ENCODE peak calls at places on chromosomes 16 and 17, in four cellular contexts. N is heart left ventricle, B is A673, I is ovary. P is an unnamed sample. For H3K4me1, the result is how much of the 10 kb centered on the place peaks cover.

GRCh38 chr17:76502326-76503211 is 1.3 kb upstream of the RHBDF2 start:
- DNase-seq in B (no peak), N (no peak), I (no peak), P (no peak)

GRCh38 chr17:83173997-83174858 is 94.8 kb downstream of the METRNL start:
- DNase-seq in B (no peak), I (no peak), N (peak), P (no peak)

GRCh38 chr17:61361084-61361483 is 38.6 kb upstream of the TBX2 start:
- DNase-seq in I (no peak), N (no peak), B (no peak), P (no peak)

GRCh38 chr17:50219939-50220465 is 18.6 kb upstream of the COL1A1 start:
- DNase-seq in I (no peak), N (no peak), B (no peak), P (no peak)

GRCh38 chr16:54282202-54282922 is 4.2 kb downstream of the IRX3 start:
- DNase-seq in B (peak), N (peak), I (peak), P (peak)

GRCh38 chr17:19996502-19996901 is 12.7 kb upstream of the SPECC1 start:
- DNase-seq in I (no peak), N (no peak), B (no peak), P (no peak)

GRCh38 chr16:75567911-75568310 is 1.7 kb downstream of the GABARAPL2 start:
- DNase-seq in I (no peak), B (no peak), N (no peak), P (no peak)

GRCh38 chr17:57541472-57542394 is 203.4 kb downstream of the CCDC182 start:
- DNase-seq in N (no peak), I (no peak), B (peak), P (peak)

GRCh38 chr16:35142809-35143192 is 1683.4 kb downstream of the TP53TG3F start:
- DNase-seq in B (no peak), N (no peak), I (no peak), P (no peak)

GRCh38 chr16:54233626-54234025 is 53.0 kb downstream of the IRX3 start:
- DNase-seq in I (no peak), N (no peak), B (no peak), P (no peak)

GRCh38 chr16:29226782-29227181 is 179.7 kb downstream of the NPIPB11 start:
- DNase-seq in B (no peak), I (no peak), N (no peak), P (no peak)

GRCh38 chr17:7838291-7839075 is 4.5 kb downstream of the KDM6B start:
- DNase-seq in B (peak), N (no peak), I (peak), P (no peak)

GRCh38 chr16:2152695-2153506 is 2.7 kb upstream of the TRAF7 start:
- DNase-seq in N (no peak), I (peak), B (peak), P (no peak)

GRCh38 chr16:2090819-2091721 is 43.3 kb downstream of the TSC2 start:
- DNase-seq in I (peak), B (no peak), N (no peak), P (peak)

GRCh38 chr16:74596586-74596985 is 10.3 kb downstream of the GLG1 start:
- DNase-seq in B (no peak), N (no peak), I (no peak), P (no peak)

GRCh38 chr17:77498875-77499698 is 358.3 kb downstream of the SEC14L1 start:
- DNase-seq in I (no peak), B (no peak), N (no peak), P (no peak)

GRCh38 chr17:60863892-60864673 is 186.4 kb downstream of the BCAS3 start:
- DNase-seq in B (no peak), I (no peak), N (no peak), P (no peak)

GRCh38 chr17:47975815-47976190 is 4.9 kb downstream of the CDK5RAP3 start:
- DNase-seq in B (no peak), N (no peak), I (no peak), P (no peak)

GRCh38 chr17:39118674-39119419 is 32.6 kb downstream of the PLXDC1 start:
- DNase-seq in N (no peak), I (no peak), B (no peak), P (no peak)

GRCh38 chr17:16027708-16028584 is 28.3 kb downstream of the TTC19 start:
- DNase-seq in B (peak), I (no peak), N (no peak), P (no peak)

GRCh38 chr17:73962308-73962707 is 241.2 kb upstream of the RPL38 start:
- DNase-seq in B (no peak), N (no peak), I (no peak), P (no peak)

GRCh38 chr16:3157229-3158013 is 22.6 kb downstream of the ZNF213 start:
- DNase-seq in I (peak), N (peak), B (peak), P (peak)

GRCh38 chr16:68486671-68487495 is 38.6 kb upstream of the SMPD3 start:
- DNase-seq in N (no peak), I (no peak), B (no peak), P (no peak)

GRCh38 chr17:64223931-64224657 is 39.0 kb downstream of the TEX2 start:
- DNase-seq in N (no peak), B (no peak), I (no peak), P (no peak)

GRCh38 chr16:64225696-64226095 is 896.2 kb downstream of the CDH11 start:
- DNase-seq in I (no peak), N (no peak), B (no peak), P (no peak)

GRCh38 chr16:86585821-86586611 is 7.7 kb downstream of the FOXL1 start:
- DNase-seq in B (no peak), N (no peak), I (no peak), P (no peak)
- H3K4me1 ChIP-seq in B (under half), N (under half), I (under half), P (under half)

GRCh38 chr17:32259596-32259995 is 6.0 kb upstream of the RHBDL3 start:
- DNase-seq in I (no peak), B (no peak), N (no peak), P (no peak)
- H3K27ac ChIP-seq in I (no peak), B (no peak), N (no peak), P (no peak)

DNA sequence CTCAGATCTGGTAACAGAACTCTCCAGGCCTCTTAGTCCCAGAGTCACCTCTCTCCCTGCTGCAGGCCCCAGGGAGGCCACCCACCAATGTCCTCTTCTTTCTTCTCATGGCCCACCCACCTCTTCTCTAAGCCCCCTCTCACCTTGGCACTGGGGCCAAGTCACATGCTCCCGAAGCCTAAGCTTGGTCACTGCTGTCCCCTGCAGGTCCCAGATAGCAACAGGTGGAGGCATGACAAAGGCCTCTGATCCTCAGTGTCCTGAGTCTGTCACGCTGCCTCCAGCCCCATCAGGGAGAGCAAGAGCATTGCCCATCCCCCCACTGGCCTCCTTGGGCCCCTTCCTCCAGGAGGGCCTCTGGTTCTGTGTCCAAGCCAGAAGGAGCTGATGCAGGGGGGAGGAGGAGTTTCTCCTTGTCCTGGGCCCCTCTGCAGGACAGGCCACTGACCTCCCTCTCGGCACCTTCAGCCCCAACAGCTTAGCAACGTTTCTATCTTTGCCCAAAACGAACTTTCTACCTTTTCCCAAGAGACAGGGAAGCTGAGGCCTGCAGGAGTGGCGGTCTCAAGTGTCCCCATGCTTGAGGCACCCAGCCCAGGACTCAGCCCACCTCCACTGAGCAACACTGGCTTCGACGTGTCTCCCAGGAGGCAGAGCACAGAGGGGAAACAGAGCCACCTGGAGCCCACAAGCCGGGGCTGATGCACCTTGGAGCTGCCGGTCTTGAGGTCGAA is 8.6 kb downstream of the P2RX1 start:
- DNase-seq in N (no peak), B (no peak), I (no peak), P (no peak)
- TF ChIP-seq CTCF in N (peak), B (no peak), I (no peak), P (no peak)

DNA sequence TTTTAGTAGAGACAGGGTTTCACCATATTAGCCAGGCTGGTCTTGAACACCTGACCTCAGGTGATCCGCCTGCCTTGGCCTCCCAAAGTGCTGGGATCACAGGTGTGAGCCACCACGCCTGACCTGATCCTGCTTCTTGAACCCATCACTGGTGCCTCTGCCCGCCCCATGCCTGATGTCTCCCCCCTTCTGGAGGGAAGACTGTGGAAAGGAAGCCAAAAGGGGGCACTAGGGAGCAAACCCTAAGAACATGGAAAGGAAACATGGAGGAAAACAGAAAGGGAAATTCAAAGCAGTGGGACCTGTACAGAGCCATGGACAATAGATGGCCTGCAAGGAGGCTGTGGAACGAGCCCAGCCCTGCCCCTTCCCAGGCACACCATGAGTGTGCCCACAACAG is 31.1 kb upstream of the FASN start:
- DNase-seq in B (no peak), N (no peak), I (no peak), P (no peak)
- H3K4me1 ChIP-seq in B (under half), N (under half), I (under half), P (under half)

GRCh38 chr16:15807603-15808009 is 49.2 kb downstream of the MYH11 start:
- DNase-seq in I (peak), B (no peak), N (no peak), P (peak)
- H3K27ac ChIP-seq in I (no peak), B (no peak), N (no peak), P (no peak)

DNA sequence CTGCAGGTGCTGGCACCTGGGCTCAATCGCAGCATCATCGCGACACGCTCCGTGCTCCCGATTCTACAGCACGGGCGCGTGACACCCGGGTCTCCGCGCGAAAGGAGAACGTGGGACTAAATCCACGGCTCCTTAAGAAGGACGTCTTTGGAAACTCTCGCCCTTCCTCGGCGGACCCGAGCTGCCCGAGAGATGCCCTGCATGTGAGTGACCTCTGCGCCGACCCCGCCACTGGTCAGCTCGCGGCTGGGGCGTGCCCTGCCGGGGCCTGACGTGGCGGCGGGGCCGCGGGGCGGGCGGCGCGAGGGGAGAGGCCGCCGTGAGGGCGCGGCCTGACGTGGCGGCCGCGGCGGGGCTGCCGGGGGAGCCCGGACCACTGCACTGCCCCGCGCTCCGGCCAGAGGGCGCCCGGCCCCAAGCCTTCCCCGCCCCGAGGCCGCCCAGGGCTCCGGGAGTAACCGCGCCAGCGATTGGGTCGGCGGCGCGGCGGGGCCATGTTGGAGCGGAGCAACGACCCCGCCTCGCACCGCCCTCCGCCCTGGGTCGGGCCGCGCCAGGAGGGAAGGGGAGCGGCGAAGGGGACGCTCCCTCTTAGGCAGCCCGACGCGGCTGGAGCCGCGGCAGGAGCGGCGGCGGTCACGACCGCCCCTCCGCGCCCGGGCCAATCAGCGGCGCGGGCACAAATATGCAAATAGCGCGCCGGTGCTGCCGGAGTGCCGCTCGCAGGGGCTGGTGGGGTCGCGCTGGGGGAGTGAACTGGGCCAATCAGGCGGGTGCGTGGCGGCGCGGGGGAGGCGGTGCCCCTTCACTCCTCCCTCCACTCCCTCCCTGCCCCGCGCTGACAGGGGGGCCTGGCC is 75.6 kb downstream of the CHD9 start:
- DNase-seq in N (peak), I (peak), B (peak), P (peak)
- TF ChIP-seq CTCF in N (peak), I (peak), B (peak), P (peak)

GRCh38 chr17:2176484-2177175 is 121.7 kb downstream of the HIC1 start:
- DNase-seq in N (no peak), B (no peak), I (no peak), P (peak)
- H3K4me1 ChIP-seq in N (half or more), B (under half), I (half or more), P (half or more)